ENCODE peak calls at places on chromosomes 11 and 22, in four cellular contexts. M is breast epithelium, J is prostate gland, S is ovary. Q is an unnamed sample. For H3K4me1, the result is how much of the 10 kb centered on the place peaks cover.

GRCh38 chr11:110286298-110287040 is 9.9 kb downstream of the RDX start:
- DNase-seq in M (no peak), J (no peak), S (no peak), Q (no peak)

GRCh38 chr11:92296138-92296515 is 71.5 kb downstream of the FAT3 start:
- DNase-seq in M (no peak), J (no peak), S (no peak), Q (no peak)

GRCh38 chr11:78244080-78244479 is 55.4 kb downstream of the USP35 start:
- DNase-seq in M (no peak), J (no peak), S (no peak), Q (no peak)

GRCh38 chr11:118899706-118900360 is 16.1 kb downstream of the CXCR5 start:
- DNase-seq in M (no peak), J (no peak), S (no peak), Q (no peak)

GRCh38 chr22:41830174-41830573 is 2.7 kb upstream of the SREBF2 start:
- DNase-seq in M (no peak), J (no peak), S (no peak), Q (no peak)

GRCh38 chr11:17538054-17538453 is 6.2 kb downstream of the USH1C start:
- DNase-seq in M (no peak), J (no peak), S (no peak), Q (no peak)

GRCh38 chr22:21828268-21828638 is 39.2 kb downstream of the MAPK1 start:
- DNase-seq in M (no peak), J (no peak), S (no peak), Q (no peak)

GRCh38 chr11:47272706-47273105 is 2.8 kb downstream of the MADD start:
- DNase-seq in M (no peak), J (no peak), S (no peak), Q (no peak)

GRCh38 chr11:16111690-16112089 is 244.7 kb downstream of the SOX6 start:
- DNase-seq in M (no peak), J (no peak), S (no peak), Q (no peak)

GRCh38 chr11:76642341-76642740 is 28.2 kb downstream of the LRRC32 start:
- DNase-seq in M (no peak), J (no peak), S (no peak), Q (no peak)

GRCh38 chr11:46697303-46697702 is 3.1 kb downstream of the ARHGAP1 start:
- DNase-seq in M (no peak), J (no peak), S (no peak), Q (no peak)

GRCh38 chr11:57303990-57304579 is 20.7 kb downstream of the TNKS1BP1 start:
- DNase-seq in M (no peak), J (no peak), S (no peak), Q (no peak)

GRCh38 chr11:26878959-26879581 is 114.8 kb upstream of the FIBIN start:
- DNase-seq in M (no peak), J (no peak), S (no peak), Q (no peak)

GRCh38 chr11:35845860-35846259 is 98.0 kb upstream of the LDLRAD3 start:
- DNase-seq in M (no peak), J (no peak), S (no peak), Q (no peak)

GRCh38 chr11:134515081-134515960 is 103.3 kb upstream of the B3GAT1 start:
- DNase-seq in M (no peak), J (no peak), S (no peak), Q (no peak)

GRCh38 chr11:31120428-31120827 is 249.1 kb downstream of the DCDC1 start:
- DNase-seq in M (no peak), J (no peak), S (no peak), Q (no peak)

GRCh38 chr11:90288207-90288821 is 65.5 kb upstream of the CHORDC1 start:
- DNase-seq in M (no peak), J (no peak), S (no peak), Q (no peak)

GRCh38 chr11:34605481-34606325 is 15.2 kb upstream of the EHF start:
- DNase-seq in M (no peak), J (no peak), S (no peak), Q (no peak)

GRCh38 chr22:17917490-17917983 is 106.8 kb downstream of the MICAL3 start:
- DNase-seq in M (no peak), J (no peak), S (no peak), Q (no peak)

GRCh38 chr11:16791494-16791961 is 53.1 kb downstream of the C11orf58 start:
- DNase-seq in M (peak), J (no peak), S (no peak), Q (no peak)

GRCh38 chr22:27194096-27194748 is 536.8 kb downstream of the MIAT start:
- DNase-seq in M (no peak), J (no peak), S (no peak), Q (no peak)

GRCh38 chr22:44898236-44898635 is 111.6 kb downstream of the PHF21B start:
- DNase-seq in M (no peak), J (no peak), S (no peak), Q (no peak)

GRCh38 chr11:134152692-134153091 is 71.1 kb downstream of the NCAPD3 start:
- DNase-seq in M (no peak), J (no peak), S (peak), Q (no peak)

GRCh38 chr11:93521086-93521485 is 22.1 kb downstream of the SMCO4 start:
- DNase-seq in M (no peak), J (no peak), S (no peak), Q (no peak)

GRCh38 chr11:13280777-13281176 is 3.2 kb downstream of the BMAL1 start:
- DNase-seq in M (no peak), J (no peak), S (no peak), Q (no peak)
- H3K4me1 ChIP-seq in M (under half), J (under half), S (under half), Q (under half)

DNA sequence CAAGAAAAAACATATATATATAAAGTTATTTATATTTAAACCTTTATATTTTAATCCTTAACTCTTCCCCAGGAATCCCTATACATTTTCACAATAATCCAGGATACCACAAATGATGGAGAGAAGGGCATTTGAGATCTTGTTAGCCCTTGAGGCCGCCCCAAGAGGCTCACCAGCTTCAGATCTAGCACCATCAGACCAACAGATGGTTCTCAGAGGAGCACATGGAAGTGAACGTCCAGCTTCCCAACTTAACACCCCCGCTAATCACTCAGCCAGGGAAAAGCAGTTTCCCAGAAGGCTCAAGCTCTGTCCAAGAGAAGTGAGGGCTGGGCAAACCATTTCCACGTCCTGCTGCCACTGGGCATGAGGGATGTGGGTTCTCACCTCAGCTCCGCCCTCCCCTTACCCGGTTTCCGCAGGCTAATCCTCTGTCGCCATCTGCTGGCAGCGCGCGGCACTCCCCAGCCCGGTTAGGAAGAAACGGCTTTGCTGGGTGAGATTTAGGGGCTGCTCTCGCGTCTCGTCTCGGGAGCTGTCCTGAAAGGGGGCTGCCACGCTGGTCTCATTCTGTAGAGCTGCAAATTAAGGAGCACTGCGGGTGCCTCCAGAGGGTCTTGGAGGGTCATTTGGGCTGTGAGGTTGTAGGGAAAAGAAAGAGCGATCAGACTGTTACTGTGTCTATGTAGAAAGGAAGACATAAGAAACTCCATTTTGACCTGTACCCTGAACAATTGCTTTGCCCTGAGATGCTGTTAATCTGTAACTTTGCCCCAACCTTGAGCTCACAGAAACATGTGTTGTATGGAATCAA is 6.8 kb upstream of the FAM111A start:
- DNase-seq in M (peak), J (peak), S (peak), Q (peak)
- TF ChIP-seq POLR2A in M (no peak), J (no peak), S (no peak), Q (no peak)

DNA sequence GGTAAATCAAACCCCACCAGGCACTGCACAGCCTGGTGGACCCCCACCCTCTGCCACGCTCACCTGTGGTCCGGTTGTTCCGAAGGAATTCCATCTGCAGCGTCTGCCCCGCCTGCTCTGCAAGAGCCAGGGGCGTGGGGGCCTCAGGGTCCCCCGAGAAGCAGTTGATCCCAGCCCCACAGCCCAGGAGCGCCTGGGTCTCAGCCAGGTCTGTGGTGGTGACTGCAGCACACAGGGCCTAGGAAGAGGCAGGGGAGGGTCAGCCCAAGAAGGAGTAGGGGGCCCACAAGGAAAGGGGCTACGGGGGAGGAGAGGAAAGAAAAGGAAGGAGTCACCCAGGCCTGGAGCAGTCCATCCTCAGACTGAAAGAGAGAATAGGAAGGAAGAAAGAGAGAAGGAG is 28.6 kb upstream of the PDE2A start:
- DNase-seq in M (no peak), J (no peak), S (peak), Q (no peak)
- H3K4me1 ChIP-seq in M (under half), J (under half), S (under half), Q (under half)

GRCh38 chr11:535519-536454 is at the start of gene HRAS:
- DNase-seq in M (peak), J (peak), S (peak), Q (peak)
- TF ChIP-seq POLR2A in M (no peak), J (peak), S (no peak), Q (peak)

DNA sequence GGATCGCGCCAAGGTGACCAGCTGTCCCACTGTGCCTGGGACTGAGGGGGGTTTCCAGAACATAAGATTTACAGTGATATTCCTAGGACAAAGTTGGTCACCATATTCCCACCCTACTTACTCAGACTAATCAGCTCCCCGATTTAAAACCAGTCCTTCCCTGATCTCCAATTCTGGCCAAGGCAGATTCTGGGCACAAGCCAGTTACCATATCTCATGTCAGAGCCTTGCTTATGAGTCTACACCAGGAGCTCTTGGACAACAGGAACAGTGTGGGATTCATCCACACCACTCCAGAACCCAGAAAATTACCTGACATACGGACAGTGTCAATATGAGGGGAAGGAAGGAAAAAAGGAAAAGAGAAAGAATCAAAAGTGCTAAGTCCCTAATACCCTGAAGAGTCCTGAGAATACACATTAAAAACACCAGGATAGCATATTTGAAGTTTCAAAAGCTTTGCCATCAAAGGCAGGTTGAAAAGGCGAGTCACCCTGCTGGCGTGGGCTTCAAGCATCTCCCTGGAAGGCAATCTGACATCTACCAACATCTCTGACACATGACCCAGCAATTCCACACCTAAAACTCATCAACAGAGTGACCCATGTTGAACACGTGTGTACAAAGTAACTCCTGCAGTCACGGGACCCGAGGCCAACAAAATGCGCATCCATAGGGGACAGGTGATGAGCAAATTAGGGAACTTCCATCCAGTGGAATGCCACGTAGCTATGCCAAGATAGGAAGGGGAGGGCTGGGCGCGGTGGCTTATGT is 8.0 kb upstream of the IL2RB start:
- DNase-seq in M (no peak), J (no peak), S (no peak), Q (no peak)
- H3K4me1 ChIP-seq in M (under half), J (under half), S (under half), Q (under half)

DNA sequence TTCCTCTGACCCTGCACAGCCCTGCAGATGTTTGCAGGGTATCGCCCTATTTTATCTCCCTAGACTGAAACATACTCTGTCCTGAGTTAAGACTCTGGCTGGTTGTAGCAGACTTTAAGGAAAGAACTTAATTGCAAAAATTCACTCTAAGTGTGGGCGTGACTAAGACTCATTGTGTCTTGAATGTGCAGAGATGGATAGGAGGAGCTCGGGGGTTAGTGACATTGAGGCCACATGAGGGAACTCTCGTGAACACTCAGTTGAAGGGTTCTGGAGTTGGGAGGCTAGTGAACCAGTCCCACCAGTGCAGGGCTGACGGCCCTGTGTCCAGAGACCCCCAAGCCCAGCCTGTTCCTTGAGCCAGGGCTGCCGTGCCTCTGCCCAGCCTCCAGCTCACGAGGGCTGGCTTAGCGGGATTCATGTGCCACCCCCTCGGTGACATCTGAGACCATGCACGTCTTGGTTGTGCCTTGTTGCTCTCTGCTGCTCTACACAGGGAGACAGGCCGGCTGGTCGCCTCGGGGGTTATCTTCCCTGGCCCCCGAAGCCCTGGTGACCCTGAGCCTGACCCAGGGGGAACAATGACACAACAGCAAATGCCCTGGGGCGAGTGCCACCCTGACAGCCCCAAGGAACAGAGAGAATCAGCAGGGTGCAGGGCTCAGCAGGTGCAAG is 11.4 kb upstream of the TBX1 start:
- DNase-seq in M (no peak), J (no peak), S (no peak), Q (no peak)
- TF ChIP-seq POLR2A in M (no peak), J (no peak), S (no peak), Q (no peak)

DNA sequence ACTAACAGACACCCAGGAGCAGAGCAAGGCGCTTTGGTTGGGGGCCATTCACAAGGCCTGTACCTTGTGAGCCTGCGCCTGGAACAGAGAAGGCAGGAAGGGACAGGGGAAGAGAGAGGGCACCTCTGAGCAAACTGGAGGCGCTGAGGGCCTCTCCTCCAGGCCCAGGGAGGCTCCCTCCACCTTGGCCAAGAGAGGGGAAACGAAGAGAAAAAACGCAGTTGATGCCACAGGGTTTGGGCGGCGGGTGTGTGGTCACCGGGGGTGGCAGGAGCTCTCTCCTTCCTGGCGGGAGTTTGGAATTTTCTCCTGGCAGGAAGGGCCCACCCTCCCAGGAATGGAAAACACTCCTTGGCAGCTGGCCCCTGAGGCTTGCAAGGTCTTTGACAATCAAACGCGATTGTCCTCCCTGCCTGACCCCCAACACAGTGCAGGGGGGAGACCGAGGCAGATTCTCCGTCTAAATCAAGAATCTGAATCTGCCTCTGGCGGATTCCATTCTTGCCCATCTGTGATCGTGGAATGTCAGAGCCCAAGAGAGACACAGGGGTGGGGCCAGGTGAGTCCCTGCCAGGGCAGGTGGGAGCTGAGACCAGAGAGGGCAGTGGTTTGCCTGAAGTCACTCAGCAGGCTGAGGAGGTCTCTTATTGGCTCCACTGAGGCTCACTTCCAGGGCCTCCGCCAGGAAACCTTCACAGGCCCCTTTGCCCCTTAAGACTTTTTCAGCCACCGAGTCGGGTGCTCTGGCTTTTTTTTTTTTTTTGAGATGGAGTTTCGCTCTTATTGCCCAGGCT is 21.0 kb downstream of the RPL3 start:
- DNase-seq in M (peak), J (no peak), S (no peak), Q (peak)
- H3K4me1 ChIP-seq in M (under half), J (under half), S (under half), Q (half or more)

GRCh38 chr11:65125197-65126056 is 3.3 kb downstream of the MRPL49 start:
- DNase-seq in M (no peak), J (no peak), S (no peak), Q (no peak)
- TF ChIP-seq POLR2A in M (no peak), J (no peak), S (no peak), Q (no peak)

DNA sequence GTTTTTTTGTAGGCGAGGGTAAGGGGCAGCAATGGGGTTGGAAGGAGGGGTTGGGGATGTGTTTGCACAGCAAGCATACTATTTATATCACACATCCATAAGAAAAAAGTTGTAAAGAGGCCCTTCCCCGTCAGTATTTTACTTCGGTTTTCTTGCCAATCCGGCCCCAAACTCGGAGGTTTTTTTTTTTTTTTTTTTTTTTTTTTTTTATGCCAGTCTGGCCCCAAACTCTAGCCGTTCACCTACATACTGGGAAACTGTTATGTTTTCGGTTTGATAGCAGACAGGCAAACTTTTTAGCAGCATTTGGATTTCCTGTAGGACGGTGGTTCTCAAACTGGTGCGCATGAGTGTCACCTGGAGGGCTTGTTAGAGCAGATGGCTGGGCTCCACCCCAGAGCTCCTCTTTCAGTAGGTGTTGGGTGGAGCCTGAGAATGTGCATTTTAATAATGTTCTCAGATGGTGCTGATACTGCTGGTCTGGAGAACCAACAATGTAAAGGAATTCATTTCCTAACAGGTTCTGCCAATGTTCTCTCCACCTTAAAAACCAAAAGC is 76.5 kb upstream of the ZBED5 start:
- DNase-seq in M (no peak), J (peak), S (no peak), Q (no peak)
- H3K4me1 ChIP-seq in M (under half), J (under half), S (under half), Q (under half)